ENCODE peak calls at places on chromosome 21, in nine cellular contexts. One of them, this sample, is unnamed.

GRCh38 chr21:25459993-25460392 is 147.3 kb downstream of the MRPL39 start:
- DNase-seq in stimulated activated CD4-positive, alpha-beta T cell treated with anti-CD3 and anti-CD28 coated beads, TNF-alpha, amount 100 ng/mL, for 24 hours: no peak
- DNase-seq in HEK293T: no peak
- DNase-seq in M059J: no peak
- DNase-seq in Right ventricle myocardium inferior: no peak
- DNase-seq in WTC11: no peak
- DNase-seq in left cardiac atrium: no peak
- DNase-seq in omental fat pad: no peak
- DNase-seq in esophagus squamous epithelium: no peak
- DNase-seq in this sample: no peak

GRCh38 chr21:34925597-34925996 is 123.5 kb downstream of the RUNX1 start:
- DNase-seq in esophagus squamous epithelium: no peak
- DNase-seq in M059J: peak; percentile 30
- DNase-seq in left cardiac atrium: no peak
- DNase-seq in Right ventricle myocardium inferior: no peak
- DNase-seq in omental fat pad: no peak
- DNase-seq in WTC11: no peak
- DNase-seq in stimulated activated CD4-positive, alpha-beta T cell treated with anti-CD3 and anti-CD28 coated beads, TNF-alpha, amount 100 ng/mL, for 24 hours: no peak
- DNase-seq in HEK293T: no peak
- DNase-seq in this sample: no peak

GRCh38 chr21:42518216-42518615 is 4.6 kb downstream of the SLC37A1 start:
- DNase-seq in Right ventricle myocardium inferior: no peak
- DNase-seq in stimulated activated CD4-positive, alpha-beta T cell treated with anti-CD3 and anti-CD28 coated beads, TNF-alpha, amount 100 ng/mL, for 24 hours: no peak
- DNase-seq in M059J: peak; percentile 94
- DNase-seq in WTC11: no peak
- DNase-seq in HEK293T: no peak
- DNase-seq in esophagus squamous epithelium: no peak
- DNase-seq in omental fat pad: no peak
- DNase-seq in left cardiac atrium: no peak
- DNase-seq in this sample: no peak

GRCh38 chr21:45343891-45344290 is 56.2 kb upstream of the POFUT2 start:
- DNase-seq in HEK293T: no peak
- DNase-seq in esophagus squamous epithelium: no peak
- DNase-seq in left cardiac atrium: no peak
- DNase-seq in omental fat pad: no peak
- DNase-seq in stimulated activated CD4-positive, alpha-beta T cell treated with anti-CD3 and anti-CD28 coated beads, TNF-alpha, amount 100 ng/mL, for 24 hours: no peak
- DNase-seq in Right ventricle myocardium inferior: peak; percentile 27
- DNase-seq in WTC11: no peak
- DNase-seq in M059J: no peak
- DNase-seq in this sample: no peak

GRCh38 chr21:44986471-44987291 is 46.9 kb downstream of the SLX9 start:
- DNase-seq in WTC11: no peak
- DNase-seq in M059J: no peak
- DNase-seq in Right ventricle myocardium inferior: peak; percentile 66
- DNase-seq in omental fat pad: no peak
- DNase-seq in HEK293T: no peak
- DNase-seq in stimulated activated CD4-positive, alpha-beta T cell treated with anti-CD3 and anti-CD28 coated beads, TNF-alpha, amount 100 ng/mL, for 24 hours: no peak
- DNase-seq in esophagus squamous epithelium: no peak
- DNase-seq in left cardiac atrium: peak; percentile 22
- DNase-seq in this sample: no peak

GRCh38 chr21:34881894-34882371 is 167.2 kb downstream of the RUNX1 start:
- DNase-seq in Right ventricle myocardium inferior: no peak
- DNase-seq in WTC11: no peak
- DNase-seq in M059J: peak; percentile 94
- DNase-seq in left cardiac atrium: no peak
- DNase-seq in stimulated activated CD4-positive, alpha-beta T cell treated with anti-CD3 and anti-CD28 coated beads, TNF-alpha, amount 100 ng/mL, for 24 hours: no peak
- DNase-seq in omental fat pad: no peak
- DNase-seq in esophagus squamous epithelium: no peak
- DNase-seq in HEK293T: no peak
- DNase-seq in this sample: no peak

GRCh38 chr21:42439284-42440186 is 35.8 kb downstream of the UBASH3A start:
- DNase-seq in stimulated activated CD4-positive, alpha-beta T cell treated with anti-CD3 and anti-CD28 coated beads, TNF-alpha, amount 100 ng/mL, for 24 hours: no peak
- DNase-seq in left cardiac atrium: no peak
- DNase-seq in M059J: no peak
- DNase-seq in esophagus squamous epithelium: no peak
- DNase-seq in WTC11: no peak
- DNase-seq in Right ventricle myocardium inferior: no peak
- DNase-seq in HEK293T: no peak
- DNase-seq in omental fat pad: no peak
- DNase-seq in this sample: no peak

GRCh38 chr21:34085129-34085528 is 11.8 kb downstream of the MRPS6 start:
- DNase-seq in esophagus squamous epithelium: no peak
- DNase-seq in left cardiac atrium: no peak
- DNase-seq in WTC11: no peak
- DNase-seq in HEK293T: no peak
- DNase-seq in omental fat pad: no peak
- DNase-seq in Right ventricle myocardium inferior: no peak
- DNase-seq in stimulated activated CD4-positive, alpha-beta T cell treated with anti-CD3 and anti-CD28 coated beads, TNF-alpha, amount 100 ng/mL, for 24 hours: no peak
- DNase-seq in M059J: no peak
- DNase-seq in this sample: no peak

GRCh38 chr21:41956926-41957729 is 3.3 kb upstream of the C2CD2 start:
- DNase-seq in omental fat pad: no peak
- DNase-seq in left cardiac atrium: no peak
- DNase-seq in Right ventricle myocardium inferior: no peak
- DNase-seq in HEK293T: no peak
- DNase-seq in esophagus squamous epithelium: no peak
- DNase-seq in WTC11: no peak
- DNase-seq in stimulated activated CD4-positive, alpha-beta T cell treated with anti-CD3 and anti-CD28 coated beads, TNF-alpha, amount 100 ng/mL, for 24 hours: no peak
- DNase-seq in M059J: peak; percentile 87
- DNase-seq in this sample: no peak

GRCh38 chr21:31781737-31782136 is 49.8 kb upstream of the SCAF4 start:
- DNase-seq in omental fat pad: no peak
- DNase-seq in Right ventricle myocardium inferior: no peak
- DNase-seq in left cardiac atrium: peak; percentile 37
- DNase-seq in stimulated activated CD4-positive, alpha-beta T cell treated with anti-CD3 and anti-CD28 coated beads, TNF-alpha, amount 100 ng/mL, for 24 hours: no peak
- DNase-seq in WTC11: no peak
- DNase-seq in HEK293T: peak; percentile 62
- DNase-seq in M059J: peak; percentile 40
- DNase-seq in esophagus squamous epithelium: no peak
- DNase-seq in this sample: no peak

GRCh38 chr21:41755934-41756773 is 10.7 kb downstream of the RIPK4 start:
- DNase-seq in esophagus squamous epithelium: no peak
- DNase-seq in stimulated activated CD4-positive, alpha-beta T cell treated with anti-CD3 and anti-CD28 coated beads, TNF-alpha, amount 100 ng/mL, for 24 hours: no peak
- DNase-seq in M059J: peak; percentile 47
- DNase-seq in HEK293T: no peak
- DNase-seq in left cardiac atrium: no peak
- DNase-seq in WTC11: no peak
- DNase-seq in omental fat pad: no peak
- DNase-seq in Right ventricle myocardium inferior: peak; percentile 55
- DNase-seq in this sample: no peak

GRCh38 chr21:25563399-25564116 is 43.7 kb downstream of the MRPL39 start:
- DNase-seq in omental fat pad: no peak
- DNase-seq in Right ventricle myocardium inferior: no peak
- DNase-seq in left cardiac atrium: no peak
- DNase-seq in HEK293T: no peak
- DNase-seq in esophagus squamous epithelium: no peak
- DNase-seq in M059J: peak; percentile 87
- DNase-seq in stimulated activated CD4-positive, alpha-beta T cell treated with anti-CD3 and anti-CD28 coated beads, TNF-alpha, amount 100 ng/mL, for 24 hours: no peak
- DNase-seq in WTC11: no peak
- DNase-seq in this sample: no peak

GRCh38 chr21:33904041-33904440 is 11.6 kb downstream of the ATP5PO start:
- DNase-seq in esophagus squamous epithelium: no peak
- DNase-seq in WTC11: no peak
- DNase-seq in Right ventricle myocardium inferior: no peak
- DNase-seq in left cardiac atrium: no peak
- DNase-seq in M059J: no peak
- DNase-seq in stimulated activated CD4-positive, alpha-beta T cell treated with anti-CD3 and anti-CD28 coated beads, TNF-alpha, amount 100 ng/mL, for 24 hours: no peak
- DNase-seq in omental fat pad: no peak
- DNase-seq in HEK293T: no peak
- DNase-seq in this sample: no peak

GRCh38 chr21:29748391-29749167 is 191.2 kb downstream of the GRIK1 start:
- DNase-seq in HEK293T: no peak
- DNase-seq in Right ventricle myocardium inferior: no peak
- DNase-seq in WTC11: no peak
- DNase-seq in esophagus squamous epithelium: no peak
- DNase-seq in M059J: no peak
- DNase-seq in omental fat pad: no peak
- DNase-seq in left cardiac atrium: no peak
- DNase-seq in stimulated activated CD4-positive, alpha-beta T cell treated with anti-CD3 and anti-CD28 coated beads, TNF-alpha, amount 100 ng/mL, for 24 hours: no peak
- DNase-seq in this sample: no peak

GRCh38 chr21:34846601-34847112 is 177.9 kb downstream of the CLIC6 start:
- DNase-seq in WTC11: no peak
- DNase-seq in HEK293T: peak; percentile 49
- DNase-seq in stimulated activated CD4-positive, alpha-beta T cell treated with anti-CD3 and anti-CD28 coated beads, TNF-alpha, amount 100 ng/mL, for 24 hours: no peak
- DNase-seq in left cardiac atrium: no peak
- DNase-seq in M059J: peak; percentile 95
- DNase-seq in omental fat pad: no peak
- DNase-seq in esophagus squamous epithelium: no peak
- DNase-seq in Right ventricle myocardium inferior: no peak
- DNase-seq in this sample: no peak

GRCh38 chr21:14890141-14890540 is 174.7 kb downstream of the NRIP1 start:
- DNase-seq in M059J: no peak
- DNase-seq in stimulated activated CD4-positive, alpha-beta T cell treated with anti-CD3 and anti-CD28 coated beads, TNF-alpha, amount 100 ng/mL, for 24 hours: no peak
- DNase-seq in WTC11: no peak
- DNase-seq in esophagus squamous epithelium: no peak
- DNase-seq in HEK293T: no peak
- DNase-seq in left cardiac atrium: no peak
- DNase-seq in Right ventricle myocardium inferior: no peak
- DNase-seq in omental fat pad: no peak
- DNase-seq in this sample: no peak

GRCh38 chr21:39106881-39107462 is 76.3 kb downstream of the PSMG1 start:
- DNase-seq in WTC11: no peak
- DNase-seq in esophagus squamous epithelium: no peak
- DNase-seq in omental fat pad: no peak
- DNase-seq in left cardiac atrium: peak; percentile 14
- DNase-seq in M059J: no peak
- DNase-seq in HEK293T: no peak
- DNase-seq in Right ventricle myocardium inferior: no peak
- DNase-seq in stimulated activated CD4-positive, alpha-beta T cell treated with anti-CD3 and anti-CD28 coated beads, TNF-alpha, amount 100 ng/mL, for 24 hours: no peak
- DNase-seq in this sample: no peak

GRCh38 chr21:35084869-35085268 is 35.8 kb upstream of the RUNX1 start:
- DNase-seq in left cardiac atrium: no peak
- DNase-seq in Right ventricle myocardium inferior: no peak
- DNase-seq in stimulated activated CD4-positive, alpha-beta T cell treated with anti-CD3 and anti-CD28 coated beads, TNF-alpha, amount 100 ng/mL, for 24 hours: no peak
- DNase-seq in M059J: peak; percentile 95
- DNase-seq in WTC11: no peak
- DNase-seq in HEK293T: no peak
- DNase-seq in omental fat pad: no peak
- DNase-seq in esophagus squamous epithelium: no peak
- DNase-seq in this sample: no peak

GRCh38 chr21:26788783-26789182 is 56.4 kb downstream of the ADAMTS1 start:
- DNase-seq in WTC11: no peak
- DNase-seq in Right ventricle myocardium inferior: peak; percentile 69
- DNase-seq in left cardiac atrium: peak; percentile 62
- DNase-seq in omental fat pad: no peak
- DNase-seq in M059J: no peak
- DNase-seq in HEK293T: no peak
- DNase-seq in esophagus squamous epithelium: no peak
- DNase-seq in stimulated activated CD4-positive, alpha-beta T cell treated with anti-CD3 and anti-CD28 coated beads, TNF-alpha, amount 100 ng/mL, for 24 hours: no peak
- DNase-seq in this sample: no peak

GRCh38 chr21:38807481-38807880 is 1.8 kb downstream of the ETS2 start:
- DNase-seq in left cardiac atrium: no peak
- DNase-seq in Right ventricle myocardium inferior: no peak
- DNase-seq in esophagus squamous epithelium: no peak
- DNase-seq in M059J: no peak
- DNase-seq in WTC11: no peak
- DNase-seq in HEK293T: no peak
- DNase-seq in stimulated activated CD4-positive, alpha-beta T cell treated with anti-CD3 and anti-CD28 coated beads, TNF-alpha, amount 100 ng/mL, for 24 hours: no peak
- DNase-seq in omental fat pad: no peak
- DNase-seq in this sample: no peak

GRCh38 chr21:45988366-45989347 is 7.1 kb downstream of the COL6A1 start:
- DNase-seq in left cardiac atrium: no peak
- DNase-seq in WTC11: peak; percentile 6
- DNase-seq in Right ventricle myocardium inferior: no peak
- DNase-seq in M059J: no peak
- DNase-seq in stimulated activated CD4-positive, alpha-beta T cell treated with anti-CD3 and anti-CD28 coated beads, TNF-alpha, amount 100 ng/mL, for 24 hours: no peak
- DNase-seq in esophagus squamous epithelium: no peak
- DNase-seq in HEK293T: no peak
- DNase-seq in omental fat pad: no peak
- DNase-seq in this sample: no peak

GRCh38 chr21:17674106-17674505 is 61.4 kb upstream of the BTG3 start:
- DNase-seq in esophagus squamous epithelium: no peak
- DNase-seq in HEK293T: no peak
- DNase-seq in left cardiac atrium: no peak
- DNase-seq in WTC11: no peak
- DNase-seq in M059J: no peak
- DNase-seq in omental fat pad: no peak
- DNase-seq in Right ventricle myocardium inferior: no peak
- DNase-seq in stimulated activated CD4-positive, alpha-beta T cell treated with anti-CD3 and anti-CD28 coated beads, TNF-alpha, amount 100 ng/mL, for 24 hours: no peak
- DNase-seq in this sample: no peak

GRCh38 chr21:45471229-45472052 is 66.5 kb downstream of the COL18A1 start:
- DNase-seq in M059J: peak; percentile 90
- DNase-seq in WTC11: no peak
- DNase-seq in esophagus squamous epithelium: no peak
- DNase-seq in Right ventricle myocardium inferior: peak; percentile 68
- DNase-seq in stimulated activated CD4-positive, alpha-beta T cell treated with anti-CD3 and anti-CD28 coated beads, TNF-alpha, amount 100 ng/mL, for 24 hours: no peak
- DNase-seq in left cardiac atrium: peak; percentile 57
- DNase-seq in HEK293T: no peak
- DNase-seq in omental fat pad: no peak
- DNase-seq in this sample: no peak

GRCh38 chr21:43640437-43640836 is 18.9 kb downstream of the HSF2BP start:
- DNase-seq in HEK293T: no peak
- DNase-seq in M059J: no peak
- DNase-seq in Right ventricle myocardium inferior: no peak
- DNase-seq in esophagus squamous epithelium: no peak
- DNase-seq in WTC11: no peak
- DNase-seq in stimulated activated CD4-positive, alpha-beta T cell treated with anti-CD3 and anti-CD28 coated beads, TNF-alpha, amount 100 ng/mL, for 24 hours: no peak
- DNase-seq in omental fat pad: no peak
- DNase-seq in left cardiac atrium: no peak
- DNase-seq in this sample: no peak

GRCh38 chr21:37430184-37430821 is 63.7 kb downstream of the DYRK1A start:
- DNase-seq in omental fat pad: no peak
- DNase-seq in esophagus squamous epithelium: no peak
- DNase-seq in left cardiac atrium: no peak
- DNase-seq in WTC11: no peak
- DNase-seq in HEK293T: no peak
- DNase-seq in Right ventricle myocardium inferior: no peak
- DNase-seq in M059J: peak; percentile 26
- DNase-seq in stimulated activated CD4-positive, alpha-beta T cell treated with anti-CD3 and anti-CD28 coated beads, TNF-alpha, amount 100 ng/mL, for 24 hours: no peak
- DNase-seq in this sample: no peak

GRCh38 chr21:29248124-29248523 is 50.6 kb upstream of the BACH1 start:
- DNase-seq in left cardiac atrium: no peak
- DNase-seq in Right ventricle myocardium inferior: no peak
- DNase-seq in omental fat pad: no peak
- DNase-seq in stimulated activated CD4-positive, alpha-beta T cell treated with anti-CD3 and anti-CD28 coated beads, TNF-alpha, amount 100 ng/mL, for 24 hours: no peak
- DNase-seq in WTC11: no peak
- DNase-seq in esophagus squamous epithelium: no peak
- DNase-seq in M059J: no peak
- DNase-seq in HEK293T: no peak
- DNase-seq in this sample: no peak

GRCh38 chr21:20877976-20878375 is 120.2 kb upstream of the NCAM2 start:
- DNase-seq in stimulated activated CD4-positive, alpha-beta T cell treated with anti-CD3 and anti-CD28 coated beads, TNF-alpha, amount 100 ng/mL, for 24 hours: no peak
- DNase-seq in omental fat pad: no peak
- DNase-seq in WTC11: no peak
- DNase-seq in M059J: no peak
- DNase-seq in left cardiac atrium: no peak
- DNase-seq in HEK293T: no peak
- DNase-seq in Right ventricle myocardium inferior: no peak
- DNase-seq in esophagus squamous epithelium: no peak
- DNase-seq in this sample: no peak

GRCh38 chr21:35528109-35529042 is 479.3 kb upstream of the RUNX1 start:
- DNase-seq in WTC11: no peak
- DNase-seq in esophagus squamous epithelium: no peak
- DNase-seq in M059J: peak; percentile 39
- DNase-seq in left cardiac atrium: no peak
- DNase-seq in omental fat pad: no peak
- DNase-seq in Right ventricle myocardium inferior: peak; percentile 56
- DNase-seq in stimulated activated CD4-positive, alpha-beta T cell treated with anti-CD3 and anti-CD28 coated beads, TNF-alpha, amount 100 ng/mL, for 24 hours: peak; percentile 15
- DNase-seq in HEK293T: no peak
- DNase-seq in this sample: peak; percentile 4

GRCh38 chr21:45959779-45960390 is 21.7 kb upstream of the COL6A1 start:
- DNase-seq in Right ventricle myocardium inferior: peak; percentile 44
- DNase-seq in left cardiac atrium: no peak
- DNase-seq in HEK293T: no peak
- DNase-seq in WTC11: no peak
- DNase-seq in esophagus squamous epithelium: no peak
- DNase-seq in stimulated activated CD4-positive, alpha-beta T cell treated with anti-CD3 and anti-CD28 coated beads, TNF-alpha, amount 100 ng/mL, for 24 hours: no peak
- DNase-seq in omental fat pad: no peak
- DNase-seq in M059J: no peak
- DNase-seq in this sample: no peak

GRCh38 chr21:35530726-35531125 is 481.6 kb upstream of the RUNX1 start:
- DNase-seq in left cardiac atrium: no peak
- DNase-seq in M059J: no peak
- DNase-seq in Right ventricle myocardium inferior: no peak
- DNase-seq in stimulated activated CD4-positive, alpha-beta T cell treated with anti-CD3 and anti-CD28 coated beads, TNF-alpha, amount 100 ng/mL, for 24 hours: no peak
- DNase-seq in WTC11: no peak
- DNase-seq in esophagus squamous epithelium: no peak
- DNase-seq in HEK293T: no peak
- DNase-seq in omental fat pad: no peak
- DNase-seq in this sample: no peak

GRCh38 chr21:43866233-43866632 is 1.2 kb downstream of the AGPAT3 start:
- DNase-seq in M059J: peak; percentile 44
- DNase-seq in stimulated activated CD4-positive, alpha-beta T cell treated with anti-CD3 and anti-CD28 coated beads, TNF-alpha, amount 100 ng/mL, for 24 hours: peak; percentile 39
- DNase-seq in omental fat pad: no peak
- DNase-seq in Right ventricle myocardium inferior: no peak
- DNase-seq in esophagus squamous epithelium: no peak
- DNase-seq in left cardiac atrium: peak; percentile 40
- DNase-seq in WTC11: no peak
- DNase-seq in HEK293T: peak; percentile 54
- DNase-seq in this sample: no peak

This sample was measured in activated CD4-positive, CD25-positive, alpha-beta regulatory T cell.